ENCODE peak calls at places on chromosomes 13 and 19, in eight cellular contexts. One of them, this sample, is unnamed.

GRCh38 chr13:20340136-20340758 is 108.1 kb upstream of the GJB6 start:
- DNase-seq in tibial artery: no peak
- DNase-seq in neural progenitor cell: no peak
- DNase-seq in AG09309: peak; percentile 2
- DNase-seq in BE2C: no peak
- DNase-seq in ovary: no peak
- DNase-seq in iPS DF 6.9: no peak
- DNase-seq in IMR-90: no peak
- DNase-seq in this sample: no peak

GRCh38 chr13:92390217-92390616 is 836.4 kb upstream of the GPC6 start:
- DNase-seq in neural progenitor cell: no peak
- DNase-seq in BE2C: no peak
- DNase-seq in IMR-90: no peak
- DNase-seq in AG09309: no peak
- DNase-seq in ovary: no peak
- DNase-seq in iPS DF 6.9: no peak
- DNase-seq in tibial artery: no peak
- DNase-seq in this sample: no peak

GRCh38 chr19:17394891-17395415 is 957 bp upstream of the CCDC194 start:
- DNase-seq in neural progenitor cell: peak; percentile 72
- DNase-seq in iPS DF 6.9: no peak
- DNase-seq in BE2C: peak; percentile 71
- DNase-seq in tibial artery: no peak
- DNase-seq in IMR-90: peak; percentile 53
- DNase-seq in ovary: peak; percentile 64
- DNase-seq in AG09309: no peak
- DNase-seq in this sample: peak; percentile 71

GRCh38 chr19:991174-991931 is 7.2 kb downstream of the WDR18 start:
- DNase-seq in tibial artery: no peak
- DNase-seq in IMR-90: peak; percentile 46
- DNase-seq in ovary: no peak
- DNase-seq in AG09309: no peak
- DNase-seq in neural progenitor cell: peak; percentile 28
- DNase-seq in iPS DF 6.9: no peak
- DNase-seq in BE2C: peak; percentile 93
- DNase-seq in this sample: no peak

GRCh38 chr13:98868932-98869331 is 108.9 kb downstream of the DOCK9 start:
- DNase-seq in IMR-90: no peak
- DNase-seq in BE2C: no peak
- DNase-seq in AG09309: no peak
- DNase-seq in ovary: no peak
- DNase-seq in tibial artery: no peak
- DNase-seq in neural progenitor cell: no peak
- DNase-seq in iPS DF 6.9: no peak
- DNase-seq in this sample: no peak

GRCh38 chr19:11480927-11481776 is at the start of gene ELAVL3:
- DNase-seq in BE2C: peak; percentile 83
- DNase-seq in neural progenitor cell: peak; percentile 72
- DNase-seq in tibial artery: no peak
- DNase-seq in IMR-90: no peak
- DNase-seq in ovary: no peak
- DNase-seq in iPS DF 6.9: no peak
- DNase-seq in AG09309: no peak
- DNase-seq in this sample: no peak

GRCh38 chr19:400976-401835 is 7.7 kb downstream of the C2CD4C start:
- DNase-seq in neural progenitor cell: no peak
- DNase-seq in iPS DF 6.9: no peak
- DNase-seq in IMR-90: no peak
- DNase-seq in AG09309: no peak
- DNase-seq in tibial artery: no peak
- DNase-seq in BE2C: no peak
- DNase-seq in ovary: no peak
- DNase-seq in this sample: no peak

GRCh38 chr13:32902898-32903297 is 113.3 kb upstream of the KL start:
- DNase-seq in AG09309: no peak
- DNase-seq in neural progenitor cell: peak; percentile 18
- DNase-seq in tibial artery: peak; percentile 81
- DNase-seq in iPS DF 6.9: no peak
- DNase-seq in ovary: peak; percentile 12
- DNase-seq in IMR-90: peak; percentile 23
- DNase-seq in BE2C: peak; percentile 47
- DNase-seq in this sample: no peak

GRCh38 chr19:13842294-13843103 is 34.4 kb upstream of the NANOS3 start:
- DNase-seq in BE2C: peak; percentile 74
- DNase-seq in IMR-90: peak; percentile 65
- DNase-seq in neural progenitor cell: peak; percentile 63
- DNase-seq in iPS DF 6.9: no peak
- DNase-seq in AG09309: no peak
- DNase-seq in tibial artery: peak; percentile 89
- DNase-seq in ovary: peak; percentile 90
- DNase-seq in this sample: peak; percentile 79

GRCh38 chr19:37654525-37654832 is 786 bp downstream of the ZFP30 start:
- DNase-seq in iPS DF 6.9: no peak
- DNase-seq in tibial artery: no peak
- DNase-seq in neural progenitor cell: peak; percentile 74
- DNase-seq in ovary: no peak
- DNase-seq in AG09309: no peak
- DNase-seq in BE2C: no peak
- DNase-seq in IMR-90: peak; percentile 26
- DNase-seq in this sample: no peak

GRCh38 chr13:37014609-37015008 is 14.0 kb downstream of the EXOSC8 start:
- DNase-seq in BE2C: no peak
- DNase-seq in neural progenitor cell: no peak
- DNase-seq in tibial artery: no peak
- DNase-seq in ovary: no peak
- DNase-seq in AG09309: no peak
- DNase-seq in iPS DF 6.9: no peak
- DNase-seq in IMR-90: peak; percentile 72
- DNase-seq in this sample: no peak

GRCh38 chr13:110463876-110464510 is 97.5 kb downstream of the RAB20 start:
- DNase-seq in iPS DF 6.9: no peak
- DNase-seq in tibial artery: no peak
- DNase-seq in ovary: no peak
- DNase-seq in AG09309: no peak
- DNase-seq in neural progenitor cell: no peak
- DNase-seq in BE2C: no peak
- DNase-seq in IMR-90: peak; percentile 19
- DNase-seq in this sample: peak; percentile 30

GRCh38 chr13:106418556-106418955 is 116.9 kb downstream of the EFNB2 start:
- DNase-seq in AG09309: peak; percentile 91
- DNase-seq in iPS DF 6.9: no peak
- DNase-seq in ovary: no peak
- DNase-seq in neural progenitor cell: no peak
- DNase-seq in IMR-90: peak; percentile 74
- DNase-seq in BE2C: no peak
- DNase-seq in tibial artery: no peak
- DNase-seq in this sample: no peak

GRCh38 chr13:82867284-82867683 is 1015.0 kb downstream of the SLITRK1 start:
- DNase-seq in ovary: no peak
- DNase-seq in tibial artery: no peak
- DNase-seq in BE2C: no peak
- DNase-seq in iPS DF 6.9: no peak
- DNase-seq in neural progenitor cell: no peak
- DNase-seq in IMR-90: no peak
- DNase-seq in AG09309: no peak
- DNase-seq in this sample: no peak

GRCh38 chr13:106530907-106531520 is 4.4 kb downstream of the EFNB2 start:
- DNase-seq in ovary: no peak
- DNase-seq in tibial artery: no peak
- DNase-seq in IMR-90: no peak
- DNase-seq in iPS DF 6.9: no peak
- DNase-seq in BE2C: no peak
- DNase-seq in neural progenitor cell: peak; percentile 55
- DNase-seq in AG09309: no peak
- DNase-seq in this sample: no peak

GRCh38 chr13:93409816-93410215 is 183.2 kb downstream of the GPC6 start:
- DNase-seq in iPS DF 6.9: no peak
- DNase-seq in IMR-90: no peak
- DNase-seq in AG09309: no peak
- DNase-seq in ovary: no peak
- DNase-seq in BE2C: no peak
- DNase-seq in neural progenitor cell: no peak
- DNase-seq in tibial artery: no peak
- DNase-seq in this sample: no peak

GRCh38 chr19:3060852-3061182 is 1.5 kb downstream of the TLE5 start:
- DNase-seq in ovary: no peak
- DNase-seq in IMR-90: no peak
- DNase-seq in iPS DF 6.9: no peak
- DNase-seq in neural progenitor cell: no peak
- DNase-seq in BE2C: no peak
- DNase-seq in AG09309: no peak
- DNase-seq in tibial artery: no peak
- DNase-seq in this sample: no peak
- H3K4me3 ChIP-seq in ovary: peak overlapping the region; percentile 75
- H3K4me3 ChIP-seq in IMR-90: peak overlapping the region; percentile 63
- H3K4me3 ChIP-seq in iPS DF 6.9: peak overlapping the region; percentile 62
- H3K4me3 ChIP-seq in neural progenitor cell: peak overlapping the region; percentile 96
- H3K4me3 ChIP-seq in BE2C: peak overlapping the region; percentile 77
- H3K4me3 ChIP-seq in AG09309: peak overlapping the region; percentile 98
- H3K4me3 ChIP-seq in tibial artery: peak overlapping the region; percentile 89
- H3K4me3 ChIP-seq in this sample: peak overlapping the region; percentile 73

GRCh38 chr13:35720690-35721554 is 244.4 kb upstream of the MAB21L1 start:
- DNase-seq in BE2C: peak; percentile 74
- DNase-seq in IMR-90: peak; percentile 46
- DNase-seq in iPS DF 6.9: peak; percentile 35
- DNase-seq in ovary: peak; percentile 58
- DNase-seq in AG09309: no peak
- DNase-seq in neural progenitor cell: peak; percentile 80
- DNase-seq in tibial artery: no peak
- DNase-seq in this sample: no peak
- H3K4me3 ChIP-seq in BE2C: peak overlapping the region; percentile 52
- H3K4me3 ChIP-seq in IMR-90: no peak overlapping the region
- H3K4me3 ChIP-seq in iPS DF 6.9: no peak overlapping the region
- H3K4me3 ChIP-seq in ovary: peak overlapping the region; percentile 13
- H3K4me3 ChIP-seq in AG09309: peak overlapping the region; percentile 19
- H3K4me3 ChIP-seq in neural progenitor cell: no peak overlapping the region
- H3K4me3 ChIP-seq in tibial artery: peak overlapping the region; percentile 18
- H3K4me3 ChIP-seq in this sample: peak overlapping the region; percentile 26

GRCh38 chr19:2385053-2385721 is 25.1 kb downstream of the TMPRSS9 start:
- DNase-seq in IMR-90: peak; percentile 79
- DNase-seq in iPS DF 6.9: peak; percentile 37
- DNase-seq in AG09309: peak; percentile 52
- DNase-seq in neural progenitor cell: peak; percentile 79
- DNase-seq in tibial artery: no peak
- DNase-seq in BE2C: peak; percentile 80
- DNase-seq in ovary: peak; percentile 21
- DNase-seq in this sample: no peak
- H3K4me3 ChIP-seq in IMR-90: peak overlapping the region; percentile 7
- H3K4me3 ChIP-seq in iPS DF 6.9: no peak overlapping the region
- H3K4me3 ChIP-seq in AG09309: peak overlapping the region; percentile 15
- H3K4me3 ChIP-seq in neural progenitor cell: no peak overlapping the region
- H3K4me3 ChIP-seq in tibial artery: no peak overlapping the region
- H3K4me3 ChIP-seq in BE2C: peak overlapping the region; percentile 25
- H3K4me3 ChIP-seq in ovary: no peak overlapping the region
- H3K4me3 ChIP-seq in this sample: no peak overlapping the region

DNA sequence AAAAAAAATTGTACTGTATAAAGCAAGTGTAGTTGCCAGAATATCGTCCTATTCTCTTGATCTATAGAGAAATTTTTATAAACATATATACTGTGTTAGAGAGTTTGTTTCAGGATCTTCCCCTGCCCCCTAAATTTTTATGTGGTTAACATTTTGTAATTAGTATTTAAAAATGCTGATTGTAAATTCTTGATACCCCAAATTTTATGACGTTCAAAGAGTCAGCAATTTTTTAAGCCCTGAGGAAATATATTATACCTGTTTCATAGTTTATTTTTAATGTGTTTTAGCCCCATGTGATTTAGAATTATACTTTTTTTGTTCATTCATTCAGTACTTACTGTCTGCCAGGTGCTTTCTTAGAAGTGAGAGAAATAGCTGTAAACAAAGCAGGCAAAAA is 7.3 kb upstream of the KCTD4 start:
- DNase-seq in iPS DF 6.9: no peak
- DNase-seq in AG09309: no peak
- DNase-seq in IMR-90: no peak
- DNase-seq in BE2C: no peak
- DNase-seq in ovary: no peak
- DNase-seq in neural progenitor cell: no peak
- DNase-seq in tibial artery: no peak
- DNase-seq in this sample: no peak
- H3K4me3 ChIP-seq in iPS DF 6.9: no peak overlapping the region
- H3K4me3 ChIP-seq in AG09309: no peak overlapping the region
- H3K4me3 ChIP-seq in IMR-90: no peak overlapping the region
- H3K4me3 ChIP-seq in BE2C: no peak overlapping the region
- H3K4me3 ChIP-seq in ovary: no peak overlapping the region
- H3K4me3 ChIP-seq in neural progenitor cell: no peak overlapping the region
- H3K4me3 ChIP-seq in tibial artery: no peak overlapping the region
- H3K4me3 ChIP-seq in this sample: no peak overlapping the region

GRCh38 chr19:6719540-6719861 is 949 bp downstream of the C3 start:
- DNase-seq in tibial artery: no peak
- DNase-seq in iPS DF 6.9: no peak
- DNase-seq in IMR-90: no peak
- DNase-seq in AG09309: no peak
- DNase-seq in neural progenitor cell: no peak
- DNase-seq in BE2C: no peak
- DNase-seq in ovary: no peak
- DNase-seq in this sample: no peak
- H3K4me3 ChIP-seq in tibial artery: no peak overlapping the region
- H3K4me3 ChIP-seq in iPS DF 6.9: no peak overlapping the region
- H3K4me3 ChIP-seq in IMR-90: no peak overlapping the region
- H3K4me3 ChIP-seq in AG09309: no peak overlapping the region
- H3K4me3 ChIP-seq in neural progenitor cell: no peak overlapping the region
- H3K4me3 ChIP-seq in BE2C: no peak overlapping the region
- H3K4me3 ChIP-seq in ovary: peak overlapping the region; percentile 21
- H3K4me3 ChIP-seq in this sample: no peak overlapping the region

GRCh38 chr13:46896346-46897138 is at the start of gene HTR2A:
- DNase-seq in BE2C: no peak
- DNase-seq in ovary: peak; percentile 20
- DNase-seq in iPS DF 6.9: no peak
- DNase-seq in tibial artery: peak; percentile 57
- DNase-seq in AG09309: no peak
- DNase-seq in IMR-90: peak; percentile 17
- DNase-seq in neural progenitor cell: peak; percentile 55
- DNase-seq in this sample: no peak
- H3K4me3 ChIP-seq in BE2C: peak within 1 kb of the TSS; percentile 32
- H3K4me3 ChIP-seq in ovary: peak within 1 kb of the TSS; percentile 20
- H3K4me3 ChIP-seq in iPS DF 6.9: no peak within 1 kb of the TSS
- H3K4me3 ChIP-seq in tibial artery: peak within 1 kb of the TSS; percentile 57
- H3K4me3 ChIP-seq in AG09309: peak within 1 kb of the TSS; percentile 37
- H3K4me3 ChIP-seq in IMR-90: peak within 1 kb of the TSS; percentile 45
- H3K4me3 ChIP-seq in neural progenitor cell: peak within 1 kb of the TSS; percentile 7
- H3K4me3 ChIP-seq in this sample: no peak within 1 kb of the TSS

GRCh38 chr13:30738526-30738925 is 3.2 kb downstream of the ALOX5AP start:
- DNase-seq in iPS DF 6.9: no peak
- DNase-seq in neural progenitor cell: peak; percentile 17
- DNase-seq in tibial artery: no peak
- DNase-seq in ovary: no peak
- DNase-seq in IMR-90: no peak
- DNase-seq in BE2C: no peak
- DNase-seq in AG09309: no peak
- DNase-seq in this sample: no peak
- H3K4me3 ChIP-seq in iPS DF 6.9: no peak overlapping the region
- H3K4me3 ChIP-seq in neural progenitor cell: no peak overlapping the region
- H3K4me3 ChIP-seq in tibial artery: no peak overlapping the region
- H3K4me3 ChIP-seq in ovary: no peak overlapping the region
- H3K4me3 ChIP-seq in IMR-90: no peak overlapping the region
- H3K4me3 ChIP-seq in BE2C: no peak overlapping the region
- H3K4me3 ChIP-seq in AG09309: no peak overlapping the region
- H3K4me3 ChIP-seq in this sample: no peak overlapping the region

DNA sequence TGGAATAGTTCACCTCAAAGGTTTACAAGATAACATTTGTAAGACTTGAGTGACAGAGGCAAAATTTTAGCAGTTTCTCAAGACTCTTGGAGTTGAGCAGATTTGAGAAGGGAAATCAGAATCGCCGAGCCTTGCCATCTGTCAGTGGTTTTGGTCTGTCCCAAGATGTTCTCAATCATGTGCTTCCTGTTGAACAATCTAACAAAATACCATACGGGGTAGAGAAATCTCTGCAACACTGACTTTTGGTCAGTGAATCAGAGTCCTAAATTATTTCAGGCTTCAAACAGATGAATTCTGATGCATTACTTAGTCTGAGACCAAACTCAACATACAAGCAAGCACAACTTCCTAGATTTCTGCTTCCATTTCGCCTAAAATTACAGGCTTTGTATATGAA is 3.8 kb downstream of the KCTD12 start:
- DNase-seq in tibial artery: no peak
- DNase-seq in AG09309: peak; percentile 65
- DNase-seq in ovary: no peak
- DNase-seq in BE2C: no peak
- DNase-seq in IMR-90: no peak
- DNase-seq in iPS DF 6.9: no peak
- DNase-seq in neural progenitor cell: no peak
- DNase-seq in this sample: peak; percentile 9
- H3K4me3 ChIP-seq in tibial artery: peak overlapping the region; percentile 69
- H3K4me3 ChIP-seq in AG09309: no peak overlapping the region
- H3K4me3 ChIP-seq in ovary: no peak overlapping the region
- H3K4me3 ChIP-seq in BE2C: no peak overlapping the region
- H3K4me3 ChIP-seq in IMR-90: no peak overlapping the region
- H3K4me3 ChIP-seq in iPS DF 6.9: no peak overlapping the region
- H3K4me3 ChIP-seq in neural progenitor cell: no peak overlapping the region
- H3K4me3 ChIP-seq in this sample: no peak overlapping the region

This sample was measured in GM06990.